ENCODE peak calls at places on chromosomes 1 and 21, in ten cellular contexts. Q is left ventricle myocardium inferior; A is mesenchymal stem cell; O is Peyer's patch; T is testis; P is CD4-positive, alpha-beta T cell; Y is aorta; I is psoas muscle; E is fibroblast of lung; V is colonic mucosa. B is an unnamed sample. For H3K9me3, the result is how much of the 10 kb centered on the place peaks cover.

GRCh38 chr1:13996334-13996733 is 296.3 kb downstream of the PRDM2 start:
- DNase-seq in Q (no peak), A (no peak), O (no peak), T (no peak), P (no peak), Y (no peak), I (no peak), E (no peak), V (no peak), B (no peak)

GRCh38 chr1:169550294-169550693 is 36.0 kb downstream of the F5 start:
- DNase-seq in Q (no peak), A (peak), O (no peak), T (no peak), P (no peak), Y (no peak), I (no peak), E (peak), V (no peak), B (no peak)

GRCh38 chr21:44298301-44298700 is 1.6 kb upstream of the PFKL start:
- DNase-seq in Q (no peak), A (no peak), O (no peak), T (no peak), P (no peak), Y (no peak), I (no peak), E (no peak), V (no peak), B (no peak)

GRCh38 chr21:14875704-14876364 is 189.0 kb downstream of the NRIP1 start:
- DNase-seq in Q (no peak), A (no peak), O (no peak), T (no peak), P (no peak), Y (no peak), I (no peak), E (no peak), V (no peak), B (no peak)

GRCh38 chr1:245926888-245927287 is 580.2 kb downstream of the SMYD3 start:
- DNase-seq in Q (no peak), A (no peak), O (no peak), T (no peak), P (no peak), Y (no peak), I (no peak), E (no peak), V (no peak), B (no peak)

GRCh38 chr1:59903136-59903754 is 23.3 kb downstream of the CYP2J2 start:
- DNase-seq in Q (no peak), A (peak), O (no peak), T (peak), P (no peak), Y (no peak), I (no peak), E (peak), V (peak), B (no peak)

GRCh38 chr1:247357781-247358211 is 26.1 kb upstream of the ZNF496 start:
- DNase-seq in Q (no peak), A (peak), O (no peak), T (no peak), P (no peak), Y (no peak), I (no peak), E (peak), V (no peak), B (no peak)

GRCh38 chr1:204224655-204225054 is 10.9 kb upstream of the GOLT1A start:
- DNase-seq in Q (no peak), A (no peak), O (no peak), T (no peak), P (no peak), Y (no peak), I (no peak), E (no peak), V (no peak), B (no peak)

GRCh38 chr1:29119365-29119929 is 4.3 kb downstream of the TMEM200B start:
- DNase-seq in Q (no peak), A (no peak), O (no peak), T (no peak), P (no peak), Y (no peak), I (no peak), E (peak), V (no peak), B (no peak)

GRCh38 chr1:115764541-115764940 is 4.0 kb downstream of the CASQ2 start:
- DNase-seq in Q (no peak), A (peak), O (no peak), T (no peak), P (no peak), Y (no peak), I (no peak), E (peak), V (peak), B (no peak)

GRCh38 chr1:231684333-231685244 is 58.0 kb downstream of the DISC1 start:
- DNase-seq in Q (no peak), A (peak), O (no peak), T (no peak), P (no peak), Y (no peak), I (peak), E (no peak), V (peak), B (no peak)

GRCh38 chr1:233045591-233045990 is 95.2 kb downstream of the NTPCR start:
- DNase-seq in Q (no peak), A (no peak), O (no peak), T (no peak), P (no peak), Y (no peak), I (no peak), E (no peak), V (no peak), B (no peak)

GRCh38 chr1:94125551-94126514 is 4.9 kb upstream of the ABCA4 start:
- DNase-seq in Q (no peak), A (no peak), O (no peak), T (no peak), P (no peak), Y (no peak), I (no peak), E (no peak), V (no peak), B (no peak)

GRCh38 chr1:220003015-220003414 is 43.3 kb downstream of the EPRS1 start:
- DNase-seq in Q (no peak), A (no peak), O (no peak), T (no peak), P (no peak), Y (no peak), I (no peak), E (no peak), V (no peak), B (no peak)

GRCh38 chr1:167627865-167628641 is 2.0 kb upstream of the RCSD1 start:
- DNase-seq in Q (peak), A (no peak), O (no peak), T (no peak), P (peak), Y (no peak), I (no peak), E (no peak), V (no peak), B (peak)

GRCh38 chr1:245790441-245790840 is 635.7 kb downstream of the KIF26B start:
- DNase-seq in Q (no peak), A (no peak), O (no peak), T (no peak), P (no peak), Y (no peak), I (no peak), E (no peak), V (no peak), B (no peak)

GRCh38 chr1:91828583-91829281 is 57.2 kb downstream of the TGFBR3 start:
- DNase-seq in Q (no peak), A (no peak), O (peak), T (no peak), P (no peak), Y (no peak), I (no peak), E (no peak), V (peak), B (no peak)

GRCh38 chr1:84265867-84266266 is 35.6 kb upstream of the SAMD13 start:
- DNase-seq in Q (no peak), A (no peak), O (no peak), T (no peak), P (no peak), Y (no peak), I (no peak), E (no peak), V (no peak), B (no peak)

GRCh38 chr1:198788561-198789064 is 149.8 kb downstream of the PTPRC start:
- DNase-seq in Q (no peak), A (peak), O (no peak), T (no peak), P (no peak), Y (no peak), I (no peak), E (no peak), V (no peak), B (no peak)

GRCh38 chr21:23664193-23664694 is 1943.0 kb downstream of the MRPL39 start:
- DNase-seq in Q (no peak), A (no peak), O (no peak), T (no peak), P (no peak), Y (no peak), I (no peak), E (no peak), V (no peak), B (no peak)

GRCh38 chr1:25676488-25676887 is 59.9 kb downstream of the MAN1C1 start:
- DNase-seq in Q (no peak), A (peak), O (no peak), T (peak), P (no peak), Y (peak), I (no peak), E (no peak), V (no peak), B (no peak)

GRCh38 chr1:22330092-22330762 is 121.4 kb upstream of the ZBTB40 start:
- DNase-seq in Q (no peak), A (no peak), O (no peak), T (no peak), P (no peak), Y (peak), I (no peak), E (no peak), V (no peak), B (no peak)

GRCh38 chr1:233668146-233668724 is 54.3 kb downstream of the KCNK1 start:
- DNase-seq in Q (no peak), A (no peak), O (no peak), T (no peak), P (no peak), Y (no peak), I (no peak), E (peak), V (no peak), B (no peak)

GRCh38 chr1:46005594-46005993 is 126.8 kb downstream of the PIK3R3 start:
- DNase-seq in Q (no peak), A (no peak), O (no peak), T (no peak), P (no peak), Y (no peak), I (no peak), E (no peak), V (no peak), B (no peak)

GRCh38 chr1:34762474-34763141 is 3.1 kb downstream of the GJB4 start:
- DNase-seq in Q (no peak), A (no peak), O (no peak), T (no peak), P (no peak), Y (no peak), I (no peak), E (no peak), V (no peak), B (no peak)

GRCh38 chr1:84683508-84683907 is 6.8 kb downstream of the SSX2IP start:
- DNase-seq in Q (no peak), A (no peak), O (no peak), T (no peak), P (no peak), Y (no peak), I (no peak), E (no peak), V (no peak), B (no peak)

GRCh38 chr1:62435231-62436038 is 1.4 kb upstream of the USP1 start:
- DNase-seq in Q (peak), A (no peak), O (no peak), T (peak), P (no peak), Y (no peak), I (no peak), E (no peak), V (peak), B (no peak)

GRCh38 chr1:63611231-63611630 is 18.0 kb downstream of the PGM1 start:
- DNase-seq in Q (no peak), A (peak), O (no peak), T (no peak), P (no peak), Y (no peak), I (no peak), E (peak), V (no peak), B (no peak)

GRCh38 chr1:181557313-181557712 is 74.0 kb downstream of the CACNA1E start:
- DNase-seq in Q (no peak), A (no peak), O (no peak), T (no peak), P (no peak), Y (no peak), I (no peak), E (no peak), V (no peak), B (no peak)

GRCh38 chr1:51998007-51998406 is 7.5 kb upstream of the RAB3B start:
- DNase-seq in Q (no peak), A (no peak), O (no peak), T (no peak), P (no peak), Y (no peak), I (no peak), E (no peak), V (no peak), B (no peak)

GRCh38 chr1:6570066-6570465 is 9.7 kb upstream of the ZBTB48 start:
- DNase-seq in Q (no peak), A (no peak), O (no peak), T (no peak), P (no peak), Y (no peak), I (no peak), E (no peak), V (no peak), B (no peak)

GRCh38 chr1:25666437-25666836 is 49.8 kb downstream of the MAN1C1 start:
- DNase-seq in Q (no peak), A (no peak), O (no peak), T (no peak), P (no peak), Y (peak), I (no peak), E (no peak), V (no peak), B (no peak)

GRCh38 chr1:217647791-217648190 is 16.6 kb downstream of the SPATA17 start:
- DNase-seq in Q (no peak), A (no peak), O (no peak), T (no peak), P (no peak), Y (no peak), I (no peak), E (no peak), V (no peak), B (no peak)

GRCh38 chr1:7379445-7379971 is 391.6 kb upstream of the VAMP3 start:
- DNase-seq in Q (peak), A (peak), O (no peak), T (peak), P (no peak), Y (peak), I (no peak), E (peak), V (peak), B (no peak)

GRCh38 chr1:117842408-117843170 is 86.8 kb downstream of the GDAP2 start:
- DNase-seq in Q (no peak), A (no peak), O (no peak), T (no peak), P (no peak), Y (no peak), I (no peak), E (no peak), V (no peak), B (no peak)

DNA sequence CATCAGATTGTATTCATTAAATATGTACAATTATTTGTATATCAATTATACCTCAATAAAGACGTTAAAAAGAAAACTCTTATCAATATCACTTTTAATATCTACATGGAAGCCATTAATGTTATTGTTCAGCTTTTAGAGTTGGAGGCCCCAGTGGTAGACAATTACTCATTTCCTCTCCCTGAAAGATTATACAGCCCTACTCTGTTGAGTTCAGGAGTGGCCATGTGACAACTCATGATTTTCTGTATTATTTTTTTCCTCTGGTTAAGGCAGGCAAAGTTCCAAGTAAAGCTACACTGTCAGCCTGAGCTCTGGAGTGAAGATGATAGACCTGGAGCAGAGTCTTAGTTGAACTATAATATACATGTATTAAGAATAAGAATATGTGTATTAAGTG is 247.9 kb upstream of the B3GALT2 start:
- DNase-seq in Q (no peak), A (no peak), O (no peak), T (no peak), P (no peak), Y (no peak), I (no peak), E (no peak), V (no peak), B (no peak)
- H3K9me3 ChIP-seq in Q (under half), A (under half), O (under half), T (under half), P (under half), Y (under half), I (under half), E (under half), V (under half), B (under half)

DNA sequence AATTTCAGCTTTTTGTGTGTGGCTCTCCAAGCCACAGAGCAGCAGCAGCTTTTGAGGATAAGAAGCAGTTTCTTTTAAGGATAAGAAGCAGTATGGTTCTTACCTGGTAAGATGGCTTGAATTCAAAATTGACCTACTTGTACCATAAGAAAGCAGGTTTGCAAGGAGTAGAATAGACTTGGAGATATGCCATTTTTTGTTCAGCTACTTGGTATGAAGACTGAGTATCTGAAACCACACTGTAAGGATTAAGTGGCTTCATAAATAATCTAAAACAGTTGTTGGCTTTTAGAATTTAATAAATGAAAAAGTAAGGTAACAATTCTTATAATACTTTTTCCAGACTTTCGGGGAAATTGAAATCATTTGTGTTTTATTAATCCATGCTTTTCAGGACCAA is 74.2 kb downstream of the ATF6 start:
- DNase-seq in Q (no peak), A (no peak), O (no peak), T (no peak), P (no peak), Y (no peak), I (no peak), E (peak), V (no peak), B (no peak)
- H3K9me3 ChIP-seq in Q (under half), A (under half), O (under half), T (under half), P (under half), Y (under half), I (under half), E (under half), V (under half), B (under half)

DNA sequence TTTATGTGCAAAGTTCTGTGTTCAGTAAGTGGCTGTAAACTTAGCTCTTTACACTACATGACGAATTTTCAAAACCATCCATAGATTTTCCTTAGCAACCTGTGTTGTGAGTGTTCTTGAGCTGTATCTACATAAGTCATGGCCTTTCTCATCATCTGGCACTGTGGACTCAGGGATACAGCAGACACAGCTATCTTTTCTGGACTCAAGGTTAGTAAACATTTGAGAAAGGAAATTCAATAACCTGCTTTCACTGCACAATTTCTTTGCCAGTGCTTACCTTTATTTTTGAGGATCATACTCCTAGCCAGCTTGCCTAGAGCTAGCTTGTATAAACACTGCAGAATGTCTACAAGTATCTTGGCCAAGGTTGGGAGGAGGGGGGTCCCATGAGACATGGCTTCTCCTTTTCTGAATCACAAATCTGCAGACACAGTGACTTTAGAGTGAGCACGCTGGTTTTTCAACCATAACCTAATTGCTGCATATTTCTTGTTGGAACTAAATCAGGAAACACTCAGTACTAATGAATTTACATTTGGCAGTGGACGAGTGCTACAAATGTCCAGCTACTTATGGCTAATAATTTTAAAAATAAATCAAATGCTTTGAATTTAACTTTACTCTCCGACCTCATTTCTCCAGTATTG is 27.2 kb downstream of the ADAMTS5 start:
- DNase-seq in Q (peak), A (peak), O (no peak), T (peak), P (no peak), Y (no peak), I (peak), E (peak), V (no peak), B (no peak)
- H3K9me3 ChIP-seq in Q (under half), A (under half), O (under half), T (under half), P (under half), Y (under half), I (under half), E (under half), V (under half), B (under half)

GRCh38 chr1:53421208-53421607 is 38.0 kb upstream of the DMRTB1 start:
- DNase-seq in Q (no peak), A (no peak), O (no peak), T (no peak), P (no peak), Y (no peak), I (no peak), E (no peak), V (no peak), B (no peak)
- H3K9me3 ChIP-seq in Q (under half), A (under half), O (under half), T (under half), P (under half), Y (under half), I (under half), E (under half), V (under half), B (under half)

GRCh38 chr1:2908081-2908480 is 106.6 kb upstream of the TTC34 start:
- DNase-seq in Q (no peak), A (no peak), O (no peak), T (no peak), P (no peak), Y (no peak), I (no peak), E (no peak), V (no peak), B (no peak)
- H3K9me3 ChIP-seq in Q (under half), A (under half), O (under half), T (under half), P (under half), Y (under half), I (under half), E (under half), V (under half), B (under half)

DNA sequence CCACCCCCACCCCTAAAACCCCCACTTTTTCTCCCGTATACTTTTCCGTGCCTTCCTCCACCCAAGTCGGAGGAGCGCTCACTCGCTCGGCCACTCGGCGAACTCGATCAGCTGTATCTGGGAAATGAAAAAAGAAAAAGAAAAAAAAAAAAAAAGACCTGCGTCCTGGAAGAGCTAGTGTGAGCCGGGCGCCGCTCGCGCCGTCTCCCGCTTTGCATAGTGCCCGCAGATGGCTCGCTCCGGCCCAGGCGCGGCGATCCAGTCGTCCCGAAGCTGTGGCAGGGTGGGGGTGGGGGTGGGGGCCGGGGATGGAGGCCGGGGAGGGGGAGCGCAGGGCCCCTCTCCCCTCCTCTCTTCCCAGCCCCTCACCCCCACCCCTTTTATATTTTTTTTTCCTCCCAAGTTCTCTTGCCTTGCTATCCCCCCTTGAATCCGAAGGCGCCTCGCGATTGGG is 324 bp upstream of the PROX1 start:
- DNase-seq in Q (no peak), A (no peak), O (no peak), T (no peak), P (no peak), Y (peak), I (peak), E (no peak), V (no peak), B (no peak)
- H3K9me3 ChIP-seq in Q (under half), A (under half), O (under half), T (under half), P (under half), Y (under half), I (under half), E (under half), V (under half), B (under half)

B was measured in T-helper 17 cell.